ENCODE peak calls at places on chromosomes 7 and 10, in eight cellular contexts. C is GM23338, P is colonic mucosa, V is Peyer's patch, A is lung, O is uterus, F is foreskin keratinocyte, I is PC-3. J is an unnamed sample.

GRCh38 chr7:80088705-80089104 is 45.9 kb upstream of the GNAI1 start:
- DNase-seq in F (peak; percentile 47), I (no peak), V (no peak), O (no peak), P (no peak), A (no peak), C (no peak), J (no peak)

GRCh38 chr7:70072220-70072619 is 473.9 kb downstream of the AUTS2 start:
- DNase-seq in C (no peak), I (no peak), V (no peak), O (no peak), F (no peak), P (peak; percentile 17), A (no peak), J (no peak)

GRCh38 chr7:20340839-20341238 is 10.1 kb downstream of the ITGB8 start:
- DNase-seq in F (peak; percentile 92), V (no peak), C (peak; percentile 69), O (no peak), P (peak; percentile 45), A (no peak), I (peak; percentile 93), J (no peak)

GRCh38 chr7:54355842-54356241 is 186.3 kb upstream of the VSTM2A start:
- DNase-seq in C (no peak), A (no peak), O (no peak), I (no peak), P (no peak), F (no peak), V (no peak), J (no peak)

GRCh38 chr7:123862775-123863174 is 17.8 kb downstream of the HYAL4 start:
- DNase-seq in V (no peak), F (no peak), O (no peak), P (no peak), A (no peak), C (no peak), I (no peak), J (no peak)

GRCh38 chr10:71964669-71965515 is 697 bp downstream of the CHST3 start:
- DNase-seq in I (peak; percentile 66), P (peak; percentile 53), O (peak; percentile 77), F (no peak), V (peak; percentile 63), C (peak; percentile 67), A (no peak), J (peak; percentile 59)

GRCh38 chr10:13453896-13454295 is 74.9 kb downstream of the BEND7 start:
- DNase-seq in C (peak; percentile 41), P (no peak), F (no peak), A (peak; percentile 29), V (no peak), I (no peak), O (no peak), J (no peak)

GRCh38 chr10:66833861-66834260 is 92.0 kb upstream of the LRRTM3 start:
- DNase-seq in P (no peak), F (peak; percentile 52), I (peak; percentile 96), O (no peak), A (no peak), V (no peak), C (no peak), J (no peak)

GRCh38 chr10:77351386-77351785 is 286.2 kb downstream of the KCNMA1 start:
- DNase-seq in P (no peak), F (no peak), I (peak; percentile 68), A (no peak), V (no peak), C (no peak), O (no peak), J (no peak)

GRCh38 chr10:132909491-132910071 is 32.8 kb downstream of the CFAP46 start:
- DNase-seq in O (no peak), F (no peak), P (no peak), V (peak; percentile 25), C (no peak), A (no peak), I (no peak), J (no peak)

GRCh38 chr7:98788921-98789320 is 80.9 kb downstream of the TMEM130 start:
- DNase-seq in I (no peak), P (no peak), C (no peak), O (no peak), V (no peak), A (peak; percentile 31), F (no peak), J (no peak)

GRCh38 chr7:95682913-95683312 is 86.6 kb upstream of the PDK4 start:
- DNase-seq in F (no peak), I (no peak), C (no peak), O (no peak), P (no peak), V (no peak), A (no peak), J (no peak)

GRCh38 chr10:67837519-67838314 is at the start of gene DNAJC12:
- DNase-seq in C (peak; percentile 65), O (peak; percentile 32), F (no peak), P (no peak), A (no peak), I (peak; percentile 78), V (no peak), J (no peak)

GRCh38 chr10:7525314-7526016 is 114.6 kb upstream of the SFMBT2 start:
- DNase-seq in A (peak; percentile 64), O (peak; percentile 66), I (peak; percentile 69), F (peak; percentile 18), V (peak; percentile 79), C (peak; percentile 87), P (peak; percentile 63), J (peak; percentile 57)

GRCh38 chr7:30201161-30201666 is 66.4 kb downstream of the MTURN start:
- DNase-seq in A (peak; percentile 13), V (no peak), O (peak; percentile 27), I (no peak), P (no peak), C (no peak), F (no peak), J (no peak)

GRCh38 chr7:157529768-157530560 is 193.2 kb downstream of the DNAJB6 start:
- DNase-seq in F (no peak), C (no peak), A (no peak), I (no peak), P (no peak), O (no peak), V (peak; percentile 14), J (no peak)

DNA sequence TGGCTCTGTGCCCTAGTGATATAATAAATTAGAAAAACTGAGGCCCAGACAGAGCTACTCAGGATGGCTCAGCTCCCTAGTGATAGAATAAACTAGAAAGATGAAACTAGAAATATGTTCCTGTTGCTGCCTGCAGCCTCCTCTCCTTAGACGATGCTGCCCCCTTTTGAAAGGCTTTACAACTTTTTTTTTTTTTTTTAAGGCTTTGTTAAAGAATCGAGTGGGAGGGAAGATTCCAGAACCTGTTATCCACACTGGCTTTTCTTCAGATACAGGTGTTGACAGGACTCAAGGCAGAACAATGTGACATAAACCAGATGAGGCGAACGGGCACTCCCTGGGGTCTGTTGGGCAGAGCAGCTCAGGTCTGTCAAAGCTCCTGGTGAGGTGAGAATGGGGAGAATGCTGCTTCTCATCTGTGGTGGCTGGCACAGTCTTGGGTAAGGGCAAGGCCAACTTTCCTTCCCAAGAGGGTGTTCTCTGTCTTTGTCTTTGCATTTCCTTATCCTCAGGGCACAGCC is 175.1 kb downstream of the COBL start:
- DNase-seq in C (peak; percentile 75), O (no peak), A (no peak), I (peak; percentile 60), V (no peak), F (no peak), P (no peak), J (no peak)
- TF ChIP-seq CTCF in C (peak; percentile 69), O (peak; percentile 56), A (peak; percentile 11), I (peak; percentile 84), V (no peak), F (peak; percentile 78), P (peak; percentile 20), J (peak; percentile 43)

DNA sequence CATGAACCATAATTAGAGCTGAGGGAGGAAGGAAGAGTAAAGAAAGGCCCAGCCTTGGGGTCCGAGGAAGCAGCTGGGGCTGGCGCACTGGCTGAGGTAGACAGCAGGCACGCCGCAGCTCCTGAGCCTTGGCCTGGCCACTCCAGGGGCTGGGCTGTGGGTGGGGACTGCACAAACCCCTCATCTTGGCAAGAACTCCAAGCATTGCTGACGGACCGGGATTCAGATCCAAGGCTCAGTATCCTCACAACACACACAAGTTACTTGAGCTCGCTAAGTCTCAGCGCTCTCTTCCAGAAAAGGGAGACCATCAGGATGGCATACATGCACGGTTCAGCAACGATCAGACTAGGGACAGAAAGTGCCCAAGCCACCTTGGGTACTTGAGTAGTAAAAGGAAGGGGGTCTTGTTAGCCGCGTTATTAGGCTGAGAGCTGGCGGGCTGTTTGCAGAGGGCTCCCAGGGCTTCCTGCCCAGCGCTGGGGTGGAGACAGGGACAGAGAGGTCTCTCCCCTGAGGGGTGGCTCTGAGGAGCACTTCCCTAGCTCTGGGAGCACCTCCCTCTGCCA is 4.5 kb downstream of the TNS3 start:
- DNase-seq in C (no peak), I (no peak), V (no peak), F (no peak), O (no peak), A (no peak), P (no peak), J (peak; percentile 64)
- H3K4me1 ChIP-seq in C (peaks cover 57% of the 10 kb centered on the region), I (peaks cover 84% of the 10 kb centered on the region), V (peaks cover 7% of the 10 kb centered on the region), F (peaks cover 12% of the 10 kb centered on the region), O (peaks cover 21% of the 10 kb centered on the region), A (no peaks in the 10 kb centered on the region), P (peaks cover 24% of the 10 kb centered on the region), J (peaks cover 16% of the 10 kb centered on the region)

DNA sequence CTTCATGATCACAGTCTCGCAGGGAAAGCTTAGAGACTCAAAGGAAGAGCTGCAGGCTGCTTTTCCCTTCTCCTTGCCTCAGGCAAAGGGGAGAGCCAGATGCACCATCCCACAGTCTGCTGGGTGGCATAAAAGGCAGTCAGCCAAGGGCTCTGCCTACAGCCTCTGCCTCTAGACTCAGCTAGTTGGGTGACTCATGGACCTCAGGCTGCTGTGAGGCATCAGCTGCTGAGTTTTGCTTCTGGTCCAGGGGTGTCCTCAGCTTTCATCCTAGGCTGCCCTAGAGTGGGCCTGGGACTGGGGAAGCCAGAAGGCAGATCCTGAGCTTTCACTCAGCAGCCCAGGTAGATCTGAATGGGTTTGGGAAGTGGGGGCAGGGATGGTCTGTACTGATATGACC is 11.7 kb downstream of the GOLGA7B start:
- DNase-seq in V (no peak), C (no peak), F (peak; percentile 61), P (no peak), I (peak; percentile 77), A (no peak), O (no peak), J (no peak)
- H3K27me3 ChIP-seq in V (no peaks in the 10 kb centered on the region), C (no peaks in the 10 kb centered on the region), F (no peaks in the 10 kb centered on the region), P (no peaks in the 10 kb centered on the region), I (no peaks in the 10 kb centered on the region), A (no peaks in the 10 kb centered on the region), O (no peaks in the 10 kb centered on the region), J (peaks cover 15% of the 10 kb centered on the region)

GRCh38 chr10:114386446-114386845 is 17.9 kb downstream of the AFAP1L2 start:
- DNase-seq in A (no peak), I (no peak), O (no peak), C (peak; percentile 35), F (no peak), P (no peak), V (no peak), J (no peak)

GRCh38 chr10:114389429-114389828 is 14.9 kb downstream of the AFAP1L2 start:
- DNase-seq in A (no peak), P (no peak), F (no peak), I (peak; percentile 91), O (peak; percentile 76), C (no peak), V (no peak), J (no peak)

GRCh38 chr10:114388275-114388674 is 16.0 kb downstream of the AFAP1L2 start:
- DNase-seq in A (no peak), I (peak; percentile 65), V (no peak), O (no peak), P (no peak), C (no peak), F (peak; percentile 64), J (no peak)

GRCh38 chr10:114384601-114385000 is 19.7 kb downstream of the AFAP1L2 start:
- DNase-seq in I (no peak), P (no peak), V (no peak), A (no peak), O (no peak), C (no peak), F (no peak), J (no peak)

GRCh38 chr10:114387784-114388183 is 16.5 kb downstream of the AFAP1L2 start:
- DNase-seq in F (no peak), P (no peak), I (no peak), O (no peak), V (no peak), C (peak; percentile 65), A (no peak), J (no peak)
- TF ChIP-seq CTCF in F (no peak), P (no peak), I (peak; percentile 14), O (no peak), V (no peak), C (peak; percentile 70), A (no peak), J (no peak)